ENCODE peak calls at places on chromosomes 2 and 18, in nine cellular contexts. S, O, J, L, T, M, F, V and Z are unnamed samples.
A peak's percentile ranks its signal among the peaks of the same experiment; 100 is the strongest.

GRCh38 chr18:45161850-45162249 is 453.4 kb upstream of the SLC14A2 start:
- DNase-seq in M (no peak), F (no peak), V (no peak), T (no peak), S (no peak), L (no peak), O (no peak), J (no peak), Z (no peak)

GRCh38 chr2:55420244-55420713 is 623 bp upstream of the CCDC88A start:
- DNase-seq in T (no peak), V (no peak), M (no peak), J (no peak), L (no peak), O (no peak), F (no peak), S (no peak), Z (no peak)

GRCh38 chr2:133062174-133062573 is 392.2 kb upstream of the LYPD1 start:
- DNase-seq in S (no peak), M (no peak), V (no peak), L (no peak), J (no peak), T (no peak), O (no peak), F (no peak), Z (no peak)

GRCh38 chr2:194382221-194382620 is 1274.8 kb upstream of the SLC39A10 start:
- DNase-seq in O (no peak), M (no peak), T (no peak), S (no peak), F (no peak), J (no peak), V (no peak), L (no peak), Z (no peak)

GRCh38 chr2:70104231-70105111 is 17.2 kb downstream of the PCBP1 start:
- DNase-seq in M (peak; percentile 23), V (no peak), J (peak; percentile 85), F (no peak), S (no peak), T (no peak), L (no peak), O (no peak), Z (no peak)

GRCh38 chr2:28552045-28552823 is 56.4 kb downstream of the PLB1 start:
- DNase-seq in F (peak; percentile 71), T (no peak), O (no peak), L (no peak), J (peak; percentile 42), M (no peak), S (no peak), V (no peak), Z (no peak)

GRCh38 chr18:74249181-74249968 is 42.4 kb downstream of the CYB5A start:
- DNase-seq in L (no peak), T (peak; percentile 59), O (no peak), V (no peak), S (no peak), M (no peak), J (peak; percentile 89), F (peak; percentile 64), Z (no peak)

GRCh38 chr2:176002684-176003225 is 688 bp upstream of the LNPK start:
- DNase-seq in O (peak; percentile 6), J (peak; percentile 24), M (no peak), F (no peak), L (no peak), T (peak; percentile 13), S (peak; percentile 45), V (no peak), Z (no peak)

GRCh38 chr2:82256288-82256687 is 1951.7 kb upstream of the LRRTM1 start:
- DNase-seq in L (no peak), V (no peak), F (no peak), J (no peak), S (no peak), T (no peak), O (no peak), M (no peak), Z (no peak)

GRCh38 chr2:159322419-159322818 is 35.9 kb upstream of the WDSUB1 start:
- DNase-seq in V (no peak), M (no peak), J (no peak), O (no peak), F (no peak), S (no peak), T (no peak), L (no peak), Z (no peak)

GRCh38 chr2:68750592-68751396 is 16.2 kb downstream of the ARHGAP25 start:
- DNase-seq in V (no peak), J (no peak), L (no peak), T (no peak), M (no peak), F (no peak), O (no peak), S (no peak), Z (peak; percentile 49)

GRCh38 chr2:143649226-143649625 is 520.0 kb downstream of the ARHGAP15 start:
- DNase-seq in S (no peak), T (no peak), J (peak; percentile 36), F (no peak), O (no peak), M (no peak), V (no peak), L (no peak), Z (no peak)

GRCh38 chr18:8602557-8602956 is 6.7 kb upstream of the RAB12 start:
- DNase-seq in F (no peak), S (no peak), V (no peak), L (no peak), O (no peak), T (no peak), M (no peak), J (no peak), Z (no peak)

GRCh38 chr2:121832372-121832771 is 76.9 kb downstream of the TSN start:
- DNase-seq in L (no peak), M (no peak), O (no peak), V (no peak), F (no peak), S (no peak), J (no peak), T (no peak), Z (no peak)

GRCh38 chr2:164625378-164625971 is 4.2 kb upstream of the GRB14 start:
- DNase-seq in S (no peak), F (peak; percentile 88), J (no peak), O (no peak), V (no peak), M (no peak), T (no peak), L (no peak), Z (no peak)

GRCh38 chr18:9814431-9814830 is 71.3 kb upstream of the TXNDC2 start:
- DNase-seq in J (peak; percentile 80), T (no peak), O (no peak), V (no peak), L (no peak), F (peak; percentile 89), S (no peak), M (no peak), Z (no peak)

GRCh38 chr2:188695953-188696352 is 278.2 kb upstream of the COL3A1 start:
- DNase-seq in F (peak; percentile 73), V (no peak), M (no peak), O (no peak), T (no peak), J (peak; percentile 81), S (no peak), L (no peak), Z (no peak)

GRCh38 chr2:215613265-215613664 is 177.4 kb upstream of the FN1 start:
- DNase-seq in S (no peak), O (no peak), V (no peak), J (peak; percentile 72), M (no peak), F (no peak), T (no peak), L (no peak), Z (no peak)

GRCh38 chr2:44620189-44620990 is 258.6 kb downstream of the CAMKMT start:
- DNase-seq in S (peak; percentile 30), T (no peak), V (no peak), O (no peak), F (no peak), M (no peak), L (no peak), J (no peak), Z (no peak)

GRCh38 chr2:109128466-109129355 is at the start of gene SH3RF3:
- DNase-seq in F (peak; percentile 34), T (peak; percentile 41), S (peak; percentile 51), L (peak; percentile 34), M (peak; percentile 13), O (no peak), V (no peak), J (peak; percentile 60), Z (peak; percentile 59)

GRCh38 chr2:232852676-232853075 is 17.4 kb upstream of the SNORC start:
- DNase-seq in M (no peak), J (no peak), S (no peak), V (no peak), F (no peak), L (no peak), O (no peak), T (no peak), Z (no peak)

GRCh38 chr2:238947920-238948710 is 100.2 kb downstream of the TWIST2 start:
- DNase-seq in T (peak; percentile 88), M (no peak), J (peak; percentile 78), S (no peak), O (no peak), L (no peak), V (no peak), F (peak; percentile 99), Z (no peak)

GRCh38 chr2:95121495-95122196 is at the start of gene MRPS5:
- DNase-seq in F (peak; percentile 65), M (peak; percentile 85), V (peak; percentile 73), T (peak; percentile 88), J (peak; percentile 65), S (peak; percentile 61), L (peak; percentile 78), O (no peak), Z (peak; percentile 95)

GRCh38 chr2:174195253-174195652 is 53.1 kb downstream of the OLA1 start:
- DNase-seq in S (no peak), V (no peak), L (no peak), T (no peak), O (no peak), M (no peak), J (no peak), F (no peak), Z (no peak)

GRCh38 chr2:173657996-173658717 is 303.5 kb downstream of the CDCA7 start:
- DNase-seq in T (peak; percentile 96), V (no peak), J (peak; percentile 95), F (peak; percentile 90), S (no peak), O (no peak), M (no peak), L (no peak), Z (no peak)

GRCh38 chr18:7367336-7367735 is 136.4 kb downstream of the LRRC30 start:
- DNase-seq in L (no peak), J (no peak), O (no peak), V (no peak), F (no peak), S (no peak), T (no peak), M (no peak), Z (no peak)

GRCh38 chr2:47155091-47155876 is at the start of gene STPG4:
- DNase-seq in T (no peak), J (no peak), V (no peak), L (no peak), F (no peak), S (no peak), M (no peak), O (no peak), Z (no peak)

GRCh38 chr18:45671366-45671765 is 52.6 kb upstream of the SLC14A1 start:
- DNase-seq in J (peak; percentile 22), O (no peak), L (no peak), V (no peak), T (no peak), S (no peak), F (no peak), M (no peak), Z (no peak)

GRCh38 chr2:21047161-21048009 is 3.5 kb upstream of the APOB start:
- DNase-seq in M (no peak), T (no peak), V (no peak), L (no peak), S (peak; percentile 93), F (no peak), O (no peak), J (peak; percentile 31), Z (no peak)

GRCh38 chr2:113926314-113926713 is 36.4 kb downstream of the ACTR3 start:
- DNase-seq in F (no peak), T (no peak), M (no peak), J (no peak), O (no peak), V (no peak), L (no peak), S (no peak), Z (no peak)

GRCh38 chr18:49020621-49021021 is 69.9 kb upstream of the SMAD7 start:
- DNase-seq in F (no peak), V (no peak), T (no peak), L (no peak), O (no peak), M (no peak), S (no peak), J (no peak), Z (no peak)